ENCODE peak calls at places on chromosomes 7 and 10, in six cellular contexts. P, I, U, K, A and W are unnamed samples.
A peak's percentile ranks its signal among the peaks of the same experiment; 100 is the strongest.

GRCh38 chr10:130076681-130077080 is 33.9 kb downstream of the C10orf143 start:
- DNase-seq in U (no peak), A (no peak), K (no peak), P (no peak), I (no peak), W (no peak)

GRCh38 chr7:132226046-132226590 is 350.2 kb downstream of the PLXNA4 start:
- DNase-seq in U (no peak), P (no peak), I (no peak), A (peak; percentile 14), K (no peak), W (no peak)

GRCh38 chr7:17706734-17707133 is 233.6 kb downstream of the SNX13 start:
- DNase-seq in I (peak; percentile 51), A (peak; percentile 80), U (peak; percentile 80), K (peak; percentile 85), P (peak; percentile 76), W (no peak)

GRCh38 chr7:76063525-76063924 is 15.6 kb downstream of the MDH2 start:
- DNase-seq in A (no peak), P (no peak), K (no peak), U (peak; percentile 80), I (no peak), W (peak; percentile 67)

GRCh38 chr7:105792488-105793370 is 83.7 kb downstream of the ATXN7L1 start:
- DNase-seq in K (peak; percentile 25), U (no peak), A (no peak), P (no peak), I (no peak), W (no peak)

GRCh38 chr7:12584940-12585339 is 14.4 kb downstream of the SCIN start:
- DNase-seq in A (peak; percentile 70), I (no peak), P (no peak), K (no peak), U (peak; percentile 19), W (no peak)

GRCh38 chr10:23095966-23096813 is 811 bp downstream of the MSRB2 start:
- DNase-seq in A (peak; percentile 34), P (no peak), U (peak; percentile 43), I (peak; percentile 52), K (peak; percentile 69), W (peak; percentile 43)

GRCh38 chr10:67602268-67602950 is 93.6 kb downstream of the CTNNA3 start:
- DNase-seq in I (peak; percentile 49), P (no peak), A (peak; percentile 26), U (peak; percentile 73), K (peak; percentile 92), W (no peak)

GRCh38 chr7:155729847-155730246 is 82.4 kb downstream of the SHH start:
- DNase-seq in P (no peak), A (no peak), K (peak; percentile 14), I (peak; percentile 8), U (peak; percentile 84), W (no peak)

GRCh38 chr7:786472-787255 is 45.6 kb upstream of the SUN1 start:
- DNase-seq in I (peak; percentile 33), K (peak; percentile 67), A (peak; percentile 56), P (peak; percentile 56), U (peak; percentile 70), W (peak; percentile 74)

GRCh38 chr7:1865000-1865808 is 195.1 kb downstream of the ELFN1 start:
- DNase-seq in P (no peak), U (no peak), I (no peak), A (no peak), K (no peak), W (no peak)

GRCh38 chr10:119419931-119420330 is 122.6 kb downstream of the RGS10 start:
- DNase-seq in K (no peak), P (no peak), A (no peak), U (no peak), I (no peak), W (no peak)

GRCh38 chr10:22722770-22723169 is 8.4 kb upstream of the PIP4K2A start:
- DNase-seq in U (no peak), P (no peak), I (no peak), K (no peak), A (no peak), W (no peak)

GRCh38 chr7:158074896-158075632 is 512.6 kb downstream of the PTPRN2 start:
- DNase-seq in I (no peak), P (no peak), A (no peak), U (no peak), K (no peak), W (no peak)

GRCh38 chr7:27146491-27147210 is 923 bp downstream of the HOXA6 start:
- DNase-seq in U (no peak), P (no peak), I (no peak), A (no peak), K (no peak), W (no peak)

GRCh38 chr10:114615600-114616007 is 42.5 kb downstream of the ABLIM1 start:
- DNase-seq in I (no peak), P (no peak), U (peak; percentile 53), A (no peak), K (no peak), W (no peak)

GRCh38 chr7:34761627-34762026 is 103.6 kb downstream of the NPSR1 start:
- DNase-seq in P (no peak), A (no peak), I (no peak), K (peak; percentile 40), U (peak; percentile 58), W (no peak)

GRCh38 chr10:75403144-75404022 is 1.8 kb upstream of the ZNF503 start:
- DNase-seq in I (no peak), A (peak; percentile 42), U (peak; percentile 65), P (no peak), K (no peak), W (peak; percentile 30)

GRCh38 chr10:75404023-75404334 is 2.4 kb upstream of the ZNF503 start:
- DNase-seq in K (no peak), I (no peak), U (no peak), A (no peak), P (no peak), W (no peak)

GRCh38 chr10:75405201-75406143 is 3.9 kb upstream of the ZNF503 start:
- DNase-seq in P (no peak), K (no peak), A (no peak), U (peak; percentile 65), I (no peak), W (no peak)

GRCh38 chr10:75406158-75407065 is 4.8 kb upstream of the ZNF503 start:
- DNase-seq in I (no peak), K (no peak), U (peak; percentile 62), A (no peak), P (no peak), W (no peak)

GRCh38 chr10:75404335-75405200 is 3.0 kb upstream of the ZNF503 start:
- DNase-seq in U (peak; percentile 82), K (no peak), A (no peak), I (no peak), P (no peak), W (peak; percentile 25)
- H3K4me3 ChIP-seq in U (peak overlapping the region; percentile 96), K (peak overlapping the region; percentile 97), A (peak overlapping the region; percentile 92), I (peak overlapping the region; percentile 98), P (peak overlapping the region; percentile 25), W (peak overlapping the region; percentile 93)

GRCh38 chr10:89206402-89207180 is 526 bp downstream of the CH25H start:
- DNase-seq in P (no peak), A (peak; percentile 1), I (no peak), K (peak; percentile 36), U (peak; percentile 8), W (peak; percentile 18)
- H3K4me3 ChIP-seq in P (peak overlapping the region; percentile 33), A (peak overlapping the region; percentile 49), I (peak overlapping the region; percentile 73), K (peak overlapping the region; percentile 15), U (peak overlapping the region; percentile 45), W (peak overlapping the region; percentile 63)

DNA sequence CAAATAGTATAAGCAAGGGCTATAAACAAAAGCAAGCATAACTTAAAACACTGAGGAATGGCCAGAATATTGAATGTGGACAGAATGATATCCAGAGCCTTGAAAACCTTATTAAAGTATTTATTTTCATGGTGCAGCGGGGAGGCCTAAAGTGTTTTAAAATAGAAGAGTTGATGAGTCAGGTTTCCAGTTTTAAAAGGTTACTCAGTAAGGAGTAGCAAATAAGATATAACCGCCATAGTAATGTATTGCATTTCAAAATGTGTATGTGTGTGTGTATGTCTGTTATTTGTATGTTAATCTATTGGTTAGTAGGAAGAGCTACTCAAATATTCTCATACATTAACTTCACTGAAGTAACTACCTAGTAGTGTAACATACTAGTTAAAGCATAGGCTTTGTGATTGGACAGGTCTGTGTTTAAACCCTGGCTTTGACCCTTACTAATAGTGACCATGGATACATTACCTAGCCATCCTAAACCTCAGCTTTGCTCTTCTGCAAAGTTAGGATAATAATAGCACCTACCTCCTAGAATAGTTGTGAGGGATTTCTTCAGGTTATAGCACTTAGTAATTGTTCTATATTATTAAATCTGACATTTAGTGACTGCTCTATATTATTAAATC is 16.9 kb downstream of the CUTC start:
- DNase-seq in I (no peak), P (no peak), U (no peak), A (no peak), K (no peak), W (no peak)
- H3K4me3 ChIP-seq in I (no peak overlapping the region), P (no peak overlapping the region), U (no peak overlapping the region), A (no peak overlapping the region), K (no peak overlapping the region), W (no peak overlapping the region)

DNA sequence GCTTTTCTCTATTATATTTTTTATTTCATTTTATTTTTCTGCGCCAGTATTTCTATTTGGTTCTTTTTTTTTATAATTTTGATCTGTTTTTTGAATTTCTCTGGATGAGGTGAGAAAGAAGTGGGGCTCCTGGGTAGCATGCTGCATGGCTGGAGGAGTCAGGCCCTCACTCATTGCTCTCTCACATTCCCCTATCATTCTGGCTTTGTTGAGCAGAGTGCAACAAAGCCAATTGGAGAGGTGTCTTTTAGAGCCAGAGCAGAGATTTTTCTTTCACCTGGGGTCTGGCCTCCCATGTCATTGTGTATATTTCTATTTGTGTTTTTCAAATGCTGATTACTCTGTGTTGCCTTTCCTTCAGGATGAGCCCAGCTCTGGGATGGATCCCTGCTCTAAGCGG is 330.0 kb upstream of the CDC14C start:
- DNase-seq in I (no peak), K (no peak), A (no peak), P (no peak), U (no peak), W (no peak)
- H3K4me3 ChIP-seq in I (no peak overlapping the region), K (no peak overlapping the region), A (no peak overlapping the region), P (no peak overlapping the region), U (no peak overlapping the region), W (no peak overlapping the region)

GRCh38 chr10:68828833-68829232 is 1.5 kb downstream of the STOX1 start:
- DNase-seq in K (no peak), U (no peak), P (no peak), I (no peak), A (no peak), W (no peak)
- H3K4me3 ChIP-seq in K (no peak overlapping the region), U (no peak overlapping the region), P (peak overlapping the region; percentile 31), I (no peak overlapping the region), A (no peak overlapping the region), W (no peak overlapping the region)

DNA sequence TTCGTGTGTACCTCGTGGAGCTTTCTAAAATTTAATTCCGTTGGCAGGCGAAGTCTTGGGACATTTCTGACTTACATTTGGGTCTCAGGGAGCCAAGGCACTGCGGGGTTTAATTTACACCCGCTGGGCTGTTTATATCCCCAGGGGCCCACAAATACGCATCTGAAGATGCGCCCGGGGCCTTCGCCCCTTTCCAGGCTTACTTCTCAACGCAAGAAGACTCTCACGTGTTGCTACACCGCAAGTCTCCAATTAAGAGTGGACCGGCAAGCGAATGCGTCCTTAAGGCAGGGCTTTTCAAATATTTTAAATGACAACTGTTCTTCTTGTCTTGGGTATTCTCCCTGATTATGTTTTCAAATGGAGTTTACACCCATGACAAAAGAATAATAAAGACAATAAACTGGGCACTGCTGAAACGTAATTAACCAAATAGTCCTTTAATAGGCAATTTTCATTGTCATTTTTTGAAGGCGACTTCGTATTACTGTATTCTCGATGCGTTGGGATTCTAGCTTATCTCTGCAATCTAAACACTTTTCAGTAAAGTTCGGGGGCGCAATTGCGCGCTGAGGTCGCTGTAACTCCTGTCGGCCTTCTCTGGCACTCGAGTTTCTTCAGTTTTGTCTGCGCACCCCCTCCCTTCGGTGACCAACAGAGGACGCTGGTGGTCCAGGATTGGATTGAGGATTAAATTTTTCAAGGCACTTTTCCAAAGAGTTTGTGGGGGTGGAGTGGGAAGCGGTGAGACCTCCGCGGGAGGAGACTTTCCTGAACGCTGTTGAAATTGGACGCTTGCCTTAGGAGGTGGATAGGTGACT is 837 bp upstream of the IGFBP3 start:
- DNase-seq in K (peak; percentile 82), U (peak; percentile 67), P (peak; percentile 84), I (peak; percentile 65), A (peak; percentile 85), W (peak; percentile 66)
- H3K4me3 ChIP-seq in K (peak overlapping the region; percentile 63), U (peak overlapping the region; percentile 21), P (peak overlapping the region; percentile 62), I (peak overlapping the region; percentile 86), A (peak overlapping the region; percentile 66), W (peak overlapping the region; percentile 75)